ENCODE peak calls at places on chromosome X, in four cellular contexts. Y is GM23338, X is hepatocyte, A is SK-N-SH. R is an unnamed sample.

GRCh38 chrX:63754141-63754859 is 30.7 kb downstream of the ARHGEF9 start:
- DNase-seq in Y (no peak), A (no peak), X (peak; percentile 7), R (peak; percentile 32)

GRCh38 chrX:31649176-31649575 is 577.3 kb upstream of the FTHL17 start:
- DNase-seq in X (no peak), Y (no peak), A (no peak), R (no peak)

GRCh38 chrX:22730542-22730941 is 269.2 kb upstream of the DDX53 start:
- DNase-seq in A (no peak), X (no peak), Y (peak; percentile 2), R (no peak)

GRCh38 chrX:28613558-28613957 is 26.3 kb downstream of the IL1RAPL1 start:
- DNase-seq in Y (no peak), A (no peak), X (no peak), R (no peak)

GRCh38 chrX:72358313-72358712 is 52.6 kb upstream of the CITED1 start:
- DNase-seq in Y (no peak), A (no peak), X (no peak), R (no peak)

GRCh38 chrX:47217121-47217851 is 1.2 kb upstream of the CDK16 start:
- DNase-seq in A (peak; percentile 49), Y (peak; percentile 37), X (peak; percentile 82), R (no peak)

GRCh38 chrX:68939868-68940267 is 111.0 kb downstream of the EFNB1 start:
- DNase-seq in Y (no peak), X (no peak), A (no peak), R (no peak)

GRCh38 chrX:132226169-132226568 is 6.9 kb upstream of the RAP2C start:
- DNase-seq in X (no peak), Y (peak; percentile 38), A (peak; percentile 7), R (peak; percentile 2)

GRCh38 chrX:9148626-9149385 is 114.9 kb upstream of the FAM9B start:
- DNase-seq in X (no peak), Y (peak; percentile 66), A (no peak), R (no peak)

GRCh38 chrX:108312938-108313337 is 125.3 kb downstream of the COL4A6 start:
- DNase-seq in X (no peak), A (no peak), Y (peak; percentile 61), R (no peak)

GRCh38 chrX:136814847-136815634 is 34.3 kb upstream of the ARHGEF6 start:
- DNase-seq in A (no peak), Y (no peak), X (no peak), R (no peak)

GRCh38 chrX:39907964-39908616 is 189.7 kb downstream of the BCOR start:
- DNase-seq in X (peak; percentile 88), A (peak; percentile 30), Y (no peak), R (no peak)

GRCh38 chrX:72644946-72645345 is 69.2 kb downstream of the PHKA1 start:
- DNase-seq in X (no peak), A (no peak), Y (no peak), R (no peak)

DNA sequence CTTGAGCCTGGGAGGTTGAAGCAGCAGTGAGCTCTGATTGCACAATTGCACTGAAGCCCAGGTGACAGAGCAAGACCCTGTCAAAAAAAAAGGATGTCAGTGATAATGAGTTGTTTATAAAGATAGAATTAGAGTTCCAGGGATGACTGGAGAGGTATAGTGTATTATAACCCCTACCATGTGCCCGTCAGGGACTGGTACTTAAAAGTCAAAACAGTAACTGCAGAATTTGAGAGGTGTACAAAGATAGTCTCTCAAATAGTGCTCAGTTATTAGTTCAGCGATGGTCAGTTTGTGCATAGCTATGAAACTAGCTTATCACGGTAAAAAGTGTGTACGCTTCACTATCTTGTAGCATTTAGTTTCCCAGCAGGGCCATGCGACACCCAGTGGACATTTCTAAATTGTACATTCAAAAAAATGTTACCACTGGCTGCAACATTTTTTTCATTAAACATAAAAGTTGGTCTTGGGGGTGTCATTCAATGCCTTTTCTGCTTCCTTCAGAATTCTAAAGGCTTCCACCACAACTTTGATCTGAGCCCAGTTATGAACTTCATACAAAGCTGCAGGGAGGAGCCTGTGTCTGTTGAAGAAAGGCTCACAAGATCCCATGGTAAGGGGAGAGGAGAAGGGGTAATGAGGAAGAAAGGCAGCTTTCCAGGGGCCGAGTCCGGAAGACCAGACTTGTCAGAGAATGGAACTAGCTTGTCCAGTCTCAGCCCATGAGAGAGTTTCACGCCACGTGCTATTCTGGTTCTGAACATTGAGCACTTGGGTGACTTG is 9.2 kb upstream of the GYG2 start:
- DNase-seq in X (peak; percentile 58), A (peak; percentile 39), Y (no peak), R (peak; percentile 23)
- TF ChIP-seq CTCF in X (peak; percentile 56), A (peak; percentile 71), Y (peak; percentile 45), R (peak; percentile 72)

DNA sequence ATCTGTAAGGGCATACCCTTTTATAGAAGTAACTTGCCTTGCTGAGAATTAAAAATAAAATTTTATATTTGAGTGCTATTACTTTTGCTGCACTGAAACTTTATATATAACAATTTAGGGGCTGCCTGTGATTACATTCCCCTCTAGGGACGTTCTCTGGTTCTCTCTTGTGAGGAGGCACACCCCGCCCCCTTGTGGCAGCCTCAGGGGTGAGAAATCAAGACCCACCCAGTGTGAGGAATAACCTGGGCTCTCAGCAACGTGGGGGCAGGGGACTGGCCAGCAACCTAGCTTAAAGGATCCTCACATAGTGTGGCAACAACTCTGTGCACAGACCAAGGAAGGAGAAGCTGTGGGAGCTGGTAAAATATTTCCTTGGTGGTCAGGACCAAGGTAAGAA is 43.7 kb downstream of the MAGEA9 start:
- DNase-seq in Y (peak; percentile 56), A (peak; percentile 29), X (no peak), R (peak; percentile 21)
- H3K27ac ChIP-seq in Y (no peak overlapping the region), A (no peak overlapping the region), X (no peak overlapping the region), R (no peak overlapping the region)

GRCh38 chrX:41728125-41728524 is 4.1 kb downstream of the GPR82 start:
- DNase-seq in A (no peak), Y (no peak), X (no peak), R (no peak)

GRCh38 chrX:41730101-41730500 is 6.1 kb downstream of the GPR82 start:
- DNase-seq in A (no peak), Y (no peak), X (no peak), R (no peak)

GRCh38 chrX:41734530-41734929 is 10.5 kb downstream of the GPR82 start:
- DNase-seq in A (peak; percentile 27), X (no peak), Y (peak; percentile 37), R (peak; percentile 56)

GRCh38 chrX:41733939-41734338 is 10.0 kb downstream of the GPR82 start:
- DNase-seq in A (no peak), X (no peak), Y (no peak), R (peak; percentile 90)

DNA sequence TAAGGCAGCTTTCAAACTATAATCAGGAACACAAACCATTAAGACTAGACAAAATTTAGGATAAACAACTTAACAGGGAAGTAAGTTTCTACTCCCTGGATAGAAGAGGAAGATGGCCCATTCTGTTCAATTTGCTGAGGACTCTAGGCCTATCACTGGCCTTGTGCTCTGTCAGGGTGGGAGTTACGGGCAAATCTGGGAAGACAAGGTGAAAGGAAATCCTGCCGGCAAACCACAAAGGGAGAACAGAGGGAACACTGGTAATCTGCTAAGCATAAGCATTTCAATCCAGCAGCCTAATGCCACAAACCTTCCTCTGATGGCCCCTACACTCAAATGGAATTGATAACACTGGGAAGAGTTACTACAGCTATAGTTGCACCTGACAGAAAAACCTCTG is 8.3 kb downstream of the GPR82 start:
- DNase-seq in A (no peak), Y (peak; percentile 2), X (no peak), R (no peak)
- H3K9me2 ChIP-seq in A (no peaks in the 10 kb centered on the region), Y (no peaks in the 10 kb centered on the region), X (no peaks in the 10 kb centered on the region), R (no peaks in the 10 kb centered on the region)

GRCh38 chrX:25442501-25442900 is 426.7 kb upstream of the ARX start:
- DNase-seq in X (peak; percentile 6), Y (peak; percentile 6), A (no peak), R (no peak)
- TF ChIP-seq CTCF in X (peak; percentile 24), Y (peak; percentile 23), A (peak; percentile 38), R (no peak)

GRCh38 chrX:65576160-65576559 is 41.6 kb upstream of the LAS1L start:
- DNase-seq in X (no peak), A (no peak), Y (no peak), R (no peak)

GRCh38 chrX:65574356-65574755 is 39.8 kb upstream of the LAS1L start:
- DNase-seq in Y (no peak), X (no peak), A (no peak), R (no peak)

GRCh38 chrX:65578346-65578745 is 43.8 kb upstream of the LAS1L start:
- DNase-seq in A (no peak), X (no peak), Y (no peak), R (no peak)

GRCh38 chrX:65575024-65575423 is 40.4 kb upstream of the LAS1L start:
- DNase-seq in Y (no peak), A (no peak), X (no peak), R (no peak)

DNA sequence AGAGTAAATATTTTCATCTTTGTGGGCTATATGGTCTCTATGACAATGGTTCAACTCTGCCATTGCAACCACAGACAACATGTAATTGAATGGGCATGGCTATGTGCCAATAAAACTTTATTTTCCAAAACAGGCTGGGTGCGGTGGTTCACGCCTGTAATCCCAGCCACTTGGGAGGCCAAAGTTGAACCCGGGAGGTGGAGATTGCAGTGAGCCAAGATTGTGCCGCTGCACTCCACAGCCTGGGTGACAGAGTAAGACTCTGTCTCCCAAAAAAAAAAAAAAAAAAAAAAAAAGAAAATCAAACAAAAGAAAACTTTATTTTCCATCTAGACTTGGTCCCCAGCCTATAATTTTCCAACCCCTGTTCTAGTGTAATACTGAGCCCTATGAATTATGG is 38.4 kb upstream of the LAS1L start:
- DNase-seq in A (no peak), Y (no peak), X (no peak), R (no peak)
- H3K27ac ChIP-seq in A (no peak overlapping the region), Y (no peak overlapping the region), X (no peak overlapping the region), R (no peak overlapping the region)

GRCh38 chrX:13235930-13236329 is 83.9 kb downstream of the ATXN3L start:
- DNase-seq in X (no peak), Y (no peak), A (no peak), R (no peak)

DNA sequence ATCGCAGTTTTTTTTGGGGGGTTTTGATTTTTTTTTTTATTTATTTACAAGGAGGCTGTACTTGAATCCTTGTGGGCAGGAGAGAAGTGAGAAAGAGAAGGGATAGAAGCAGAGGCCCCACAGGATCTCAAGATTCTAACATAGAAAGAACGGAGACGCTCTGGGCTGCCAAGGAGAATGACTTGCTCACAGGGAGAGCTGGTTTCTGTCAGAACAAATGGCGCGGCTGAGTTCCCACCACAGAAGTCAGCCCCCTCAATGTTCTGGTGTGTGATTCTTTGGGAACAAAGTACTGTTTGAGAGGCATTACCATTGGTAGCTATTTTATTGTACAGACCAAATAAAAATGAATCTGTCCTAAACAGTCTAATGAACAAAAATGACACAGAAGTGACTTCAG is 80.6 kb downstream of the ATXN3L start:
- DNase-seq in X (no peak), A (no peak), Y (no peak), R (no peak)
- H3K9me2 ChIP-seq in X (no peaks in the 10 kb centered on the region), A (no peaks in the 10 kb centered on the region), Y (no peaks in the 10 kb centered on the region), R (no peaks in the 10 kb centered on the region)

DNA sequence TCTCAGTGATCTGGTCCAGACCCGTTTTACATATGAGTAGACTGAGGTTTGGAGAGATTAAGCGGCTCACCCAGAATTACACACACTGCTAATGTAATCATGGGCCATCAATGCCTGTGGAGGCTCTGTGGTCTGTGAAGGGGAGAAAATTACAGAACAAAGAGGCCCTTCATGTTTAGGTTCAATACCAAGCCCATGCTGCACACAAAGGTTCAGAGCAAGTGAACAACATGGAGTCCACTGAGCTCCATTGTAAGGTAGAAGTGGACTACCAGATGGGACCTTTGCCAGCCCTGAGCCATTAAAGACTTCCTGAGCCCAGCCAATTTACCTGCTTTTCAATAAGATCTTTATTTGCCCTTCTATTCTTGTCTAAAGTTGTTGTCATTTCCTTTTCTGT is 109.8 kb downstream of the LUZP4 start:
- DNase-seq in Y (no peak), A (no peak), X (no peak), R (no peak)
- TF ChIP-seq CTCF in Y (no peak), A (no peak), X (no peak), R (no peak)

R was measured in OCI-LY7.